ENCODE peak calls at places on chromosomes 1 and 21, in four cellular contexts. A is colonic mucosa, I is dorsolateral prefrontal cortex, Y is Peyer's patch. Q is an unnamed sample.

GRCh38 chr1:87897486-87897885 is 568.8 kb downstream of the LMO4 start:
- DNase-seq in I (no peak), Y (no peak), A (no peak), Q (no peak)

GRCh38 chr1:22850281-22850680 is 122.4 kb downstream of the LACTBL1 start:
- DNase-seq in A (no peak), I (no peak), Y (no peak), Q (no peak)

GRCh38 chr1:228842094-228842775 is 107.0 kb downstream of the RHOU start:
- DNase-seq in A (no peak), Y (no peak), I (peak; percentile 67), Q (no peak)

GRCh38 chr1:23100074-23100748 is 68.4 kb downstream of the LUZP1 start:
- DNase-seq in A (no peak), Y (no peak), I (no peak), Q (peak; percentile 70)

GRCh38 chr1:32878637-32879041 is 7.7 kb upstream of the HPCA start:
- DNase-seq in Y (no peak), A (no peak), I (no peak), Q (no peak)

GRCh38 chr1:12142141-12142823 is 24.5 kb upstream of the TNFRSF1B start:
- DNase-seq in I (no peak), Y (peak; percentile 42), A (no peak), Q (no peak)

GRCh38 chr1:119367332-119368124 is 1.1 kb upstream of the HAO2 start:
- DNase-seq in I (no peak), A (no peak), Y (no peak), Q (no peak)

GRCh38 chr1:150012611-150013010 is 2.1 kb upstream of the OTUD7B start:
- DNase-seq in A (no peak), I (peak; percentile 96), Y (no peak), Q (no peak)

GRCh38 chr1:4585216-4585615 is 69.2 kb upstream of the AJAP1 start:
- DNase-seq in A (no peak), I (no peak), Y (no peak), Q (no peak)

GRCh38 chr1:45752441-45753052 is 2.1 kb upstream of the IPP start:
- DNase-seq in Y (no peak), I (no peak), A (no peak), Q (no peak)

GRCh38 chr1:942864-943533 is 16.1 kb downstream of the NOC2L start:
- DNase-seq in Y (no peak), I (no peak), A (peak; percentile 59), Q (no peak)

GRCh38 chr1:70719164-70719563 is 308.1 kb downstream of the CTH start:
- DNase-seq in A (no peak), I (no peak), Y (no peak), Q (no peak)

GRCh38 chr1:11690669-11691301 is 725 bp upstream of the DRAXIN start:
- DNase-seq in Y (no peak), A (no peak), I (no peak), Q (no peak)

GRCh38 chr21:15592957-15593356 is 136.8 kb upstream of the USP25 start:
- DNase-seq in Y (no peak), I (no peak), A (no peak), Q (no peak)

GRCh38 chr1:109789771-109790170 is 26.0 kb upstream of the EPS8L3 start:
- DNase-seq in I (peak; percentile 2), A (peak; percentile 16), Y (no peak), Q (no peak)

GRCh38 chr1:57550092-57550491 is 126.2 kb upstream of the DAB1 start:
- DNase-seq in A (no peak), I (no peak), Y (no peak), Q (no peak)

GRCh38 chr1:206506803-206507394 is 432 bp upstream of the RASSF5 start:
- DNase-seq in A (no peak), Y (peak; percentile 59), I (no peak), Q (no peak)

GRCh38 chr21:33383056-33383888 is 19.9 kb upstream of the IFNGR2 start:
- DNase-seq in Y (peak; percentile 68), A (peak; percentile 64), I (no peak), Q (peak; percentile 59)

GRCh38 chr1:2412773-2413494 is 570 bp upstream of the PEX10 start:
- DNase-seq in Y (no peak), I (no peak), A (no peak), Q (no peak)

GRCh38 chr1:147545133-147545532 is 3.8 kb downstream of the BCL9 start:
- DNase-seq in Y (peak; percentile 45), I (no peak), A (peak; percentile 59), Q (peak; percentile 57)

GRCh38 chr1:147542549-147542857 is 1.2 kb downstream of the BCL9 start:
- DNase-seq in I (no peak), A (peak; percentile 22), Y (no peak), Q (no peak)

GRCh38 chr1:147534386-147534785 is 6.9 kb upstream of the BCL9 start:
- DNase-seq in Y (no peak), I (no peak), A (no peak), Q (no peak)

GRCh38 chr1:147541672-147542548 is 609 bp downstream of the BCL9 start:
- DNase-seq in Y (peak; percentile 65), I (peak; percentile 58), A (peak; percentile 56), Q (peak; percentile 19)

GRCh38 chr1:147539122-147539575 is 2.2 kb upstream of the BCL9 start:
- DNase-seq in Y (no peak), A (no peak), I (no peak), Q (no peak)
- H3K27ac ChIP-seq in Y (peak overlapping the region; percentile 23), A (no peak overlapping the region), I (no peak overlapping the region), Q (no peak overlapping the region)

DNA sequence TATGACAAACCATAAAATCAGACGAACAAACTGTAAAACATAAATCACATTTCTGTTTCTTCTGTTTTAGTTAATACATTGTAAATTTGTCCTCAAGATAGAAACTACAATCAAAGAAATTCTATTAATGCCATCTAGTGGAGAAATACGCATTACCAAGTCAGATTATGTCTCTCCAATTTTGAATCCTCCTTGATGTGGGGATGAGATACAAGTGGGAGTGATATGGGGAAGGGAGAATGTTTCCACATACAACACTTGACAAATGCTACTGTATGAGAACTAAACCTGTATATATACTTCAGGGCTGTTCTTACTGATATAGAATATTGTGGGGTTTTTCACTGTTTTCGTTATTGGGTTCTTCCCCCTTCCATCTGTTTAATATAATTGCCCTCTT is 2.6 kb downstream of the HFM1 start:
- DNase-seq in A (no peak), I (no peak), Y (no peak), Q (no peak)
- TF ChIP-seq CTCF in A (peak; percentile 16), I (peak; percentile 37), Y (peak; percentile 34), Q (no peak)

DNA sequence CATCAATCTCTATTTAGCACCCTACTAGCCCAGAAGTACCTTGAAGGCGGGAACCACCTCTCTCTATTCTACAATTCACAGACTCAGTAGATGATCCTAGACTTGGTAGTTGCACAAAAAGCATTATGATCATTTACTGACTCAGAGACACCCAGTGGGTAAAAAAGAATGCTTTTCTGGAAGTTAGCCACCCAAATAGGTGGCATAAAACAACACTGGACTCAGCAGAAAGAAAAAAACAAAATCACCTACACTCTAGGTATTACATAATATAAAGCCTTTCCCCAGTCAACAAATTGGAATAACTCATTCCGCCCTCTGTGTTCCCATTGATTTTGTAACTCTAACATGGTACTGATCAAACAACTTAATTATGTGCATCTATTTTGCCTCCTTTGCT is 126.3 kb downstream of the PTPN14 start:
- DNase-seq in A (no peak), Y (no peak), I (no peak), Q (no peak)
- H3K27ac ChIP-seq in A (no peak overlapping the region), Y (no peak overlapping the region), I (no peak overlapping the region), Q (no peak overlapping the region)

GRCh38 chr1:172532700-172533510 is at the start of gene SUCO:
- DNase-seq in I (peak; percentile 99), Y (peak; percentile 100), A (peak; percentile 100), Q (peak; percentile 100)
- TF ChIP-seq CTCF in I (peak; percentile 18), Y (no peak), A (no peak), Q (peak; percentile 23)

GRCh38 chr1:226697608-226698544 is 41.2 kb downstream of the ITPKB start:
- DNase-seq in I (peak; percentile 25), A (no peak), Y (no peak), Q (peak; percentile 58)

GRCh38 chr1:226697151-226697575 is 41.9 kb downstream of the ITPKB start:
- DNase-seq in A (no peak), Y (no peak), I (peak; percentile 18), Q (no peak)

GRCh38 chr1:226698659-226699058 is 40.4 kb downstream of the ITPKB start:
- DNase-seq in I (peak; percentile 2), Y (no peak), A (no peak), Q (no peak)

GRCh38 chr1:226700861-226701260 is 38.2 kb downstream of the ITPKB start:
- DNase-seq in I (peak; percentile 18), Y (no peak), A (no peak), Q (no peak)

GRCh38 chr1:226699166-226699565 is 39.9 kb downstream of the ITPKB start:
- DNase-seq in A (no peak), I (peak; percentile 18), Y (no peak), Q (no peak)
- H3K27ac ChIP-seq in A (no peak overlapping the region), I (peak overlapping the region; percentile 35), Y (no peak overlapping the region), Q (peak overlapping the region; percentile 74)

Q was measured in breast epithelium.